ENCODE peak calls at places on chromosomes 4 and X, in five cellular contexts. E is H4, P is sigmoid colon, J is endothelial cell, I is HS-5. H is an unnamed sample.

GRCh38 chr4:110400071-110400470 is 75.9 kb upstream of the ENPEP start:
- DNase-seq in E (no peak), P (no peak), J (no peak), I (no peak), H (no peak)

GRCh38 chr4:151782296-151782695 is 21.5 kb upstream of the GATB start:
- DNase-seq in E (no peak), P (no peak), J (no peak), I (no peak), H (no peak)

GRCh38 chr4:13173974-13174373 is 310.2 kb downstream of the RAB28 start:
- DNase-seq in E (no peak), P (peak), J (no peak), I (no peak), H (peak)

GRCh38 chrX:19121898-19122640 is at the start of gene ADGRG2:
- DNase-seq in E (no peak), P (no peak), J (peak), I (no peak), H (peak)

GRCh38 chr4:86247328-86247727 is 112.5 kb downstream of the MAPK10 start:
- DNase-seq in E (no peak), P (no peak), J (no peak), I (no peak), H (no peak)

GRCh38 chr4:177405508-177405907 is 36.7 kb downstream of the AGA start:
- DNase-seq in E (no peak), P (no peak), J (no peak), I (no peak), H (no peak)

GRCh38 chr4:85717366-85717765 is 242.4 kb downstream of the ARHGAP24 start:
- DNase-seq in E (no peak), P (no peak), J (no peak), I (no peak), H (no peak)

GRCh38 chrX:45761920-45762319 is 561.2 kb upstream of the DIPK2B start:
- DNase-seq in E (no peak), P (no peak), J (no peak), I (no peak), H (no peak)

GRCh38 chr4:74451214-74451661 is 6.3 kb downstream of the AREG start:
- DNase-seq in E (peak), P (no peak), J (no peak), I (peak), H (no peak)

GRCh38 chr4:120053916-120054315 is 12.7 kb downstream of the MAD2L1 start:
- DNase-seq in E (no peak), P (no peak), J (no peak), I (no peak), H (no peak)

GRCh38 chrX:28498658-28499057 is 88.6 kb upstream of the IL1RAPL1 start:
- DNase-seq in E (peak), P (no peak), J (no peak), I (peak), H (no peak)

GRCh38 chr4:86845593-86845992 is 3.6 kb downstream of the SLC10A6 start:
- DNase-seq in E (no peak), P (no peak), J (no peak), I (no peak), H (no peak)

GRCh38 chrX:17470136-17470535 is 95.1 kb downstream of the NHS start:
- DNase-seq in E (peak), P (no peak), J (no peak), I (no peak), H (no peak)

GRCh38 chr4:27005512-27006246 is 145.0 kb downstream of the STIM2 start:
- DNase-seq in E (no peak), P (no peak), J (no peak), I (peak), H (no peak)

GRCh38 chr4:121308328-121308663 is 72.5 kb downstream of the QRFPR start:
- DNase-seq in E (no peak), P (no peak), J (no peak), I (no peak), H (no peak)

GRCh38 chrX:148574247-148574973 is 74.0 kb downstream of the AFF2 start:
- DNase-seq in E (no peak), P (no peak), J (no peak), I (no peak), H (no peak)

GRCh38 chrX:17359500-17359899 is 15.5 kb upstream of the NHS start:
- DNase-seq in E (no peak), P (no peak), J (no peak), I (no peak), H (no peak)

GRCh38 chrX:143669395-143669794 is 33.5 kb upstream of the SLITRK4 start:
- DNase-seq in E (peak), P (no peak), J (no peak), I (no peak), H (no peak)

GRCh38 chr4:141610365-141610764 is 26.0 kb upstream of the IL15 start:
- DNase-seq in E (no peak), P (no peak), J (no peak), I (no peak), H (no peak)

GRCh38 chrX:117969782-117970181 is 146.8 kb downstream of the KLHL13 start:
- DNase-seq in E (no peak), P (no peak), J (no peak), I (no peak), H (no peak)

GRCh38 chrX:13250831-13251612 is 68.8 kb downstream of the ATXN3L start:
- DNase-seq in E (peak), P (peak), J (peak), I (peak), H (no peak)

GRCh38 chr4:88953400-88953799 is 103.6 kb downstream of the FAM13A start:
- DNase-seq in E (no peak), P (no peak), J (no peak), I (no peak), H (no peak)

GRCh38 chr4:23819041-23819511 is 70.8 kb downstream of the PPARGC1A start:
- DNase-seq in E (no peak), P (no peak), J (no peak), I (no peak), H (no peak)

H was measured in sciatic nerve.